ENCODE peak calls at places on chromosomes 6 and 20, in six cellular contexts. D is foreskin fibroblast, H is left ventricle myocardium inferior, S is dorsolateral prefrontal cortex, Q is astrocyte of the spinal cord, I is epithelial cell of esophagus. T is an unnamed sample.

GRCh38 chr6:37480951-37481597 is 18.6 kb downstream of the CCDC167 start:
- DNase-seq in D (no peak), H (no peak), S (no peak), Q (no peak), I (no peak), T (no peak)

GRCh38 chr6:71619836-71620235 is 266.5 kb upstream of the RIMS1 start:
- DNase-seq in D (no peak), H (no peak), S (no peak), Q (no peak), I (no peak), T (no peak)

GRCh38 chr20:15927893-15928650 is 645.2 kb downstream of the KIF16B start:
- DNase-seq in D (no peak), H (no peak), S (no peak), Q (no peak), I (no peak), T (no peak)

GRCh38 chr20:49928411-49929141 is 7.6 kb upstream of the RNF114 start:
- DNase-seq in D (peak), H (peak), S (peak), Q (peak), I (peak), T (peak)

GRCh38 chr6:3712827-3713226 is 38.7 kb downstream of the PXDC1 start:
- DNase-seq in D (no peak), H (no peak), S (no peak), Q (no peak), I (no peak), T (no peak)

GRCh38 chr6:16336056-16336810 is 97.8 kb downstream of the GMPR start:
- DNase-seq in D (no peak), H (no peak), S (no peak), Q (no peak), I (peak), T (no peak)

GRCh38 chr20:23687986-23688385 is 852 bp downstream of the CST4 start:
- DNase-seq in D (no peak), H (no peak), S (no peak), Q (no peak), I (no peak), T (no peak)

GRCh38 chr20:64216036-64216435 is 39.5 kb upstream of the PCMTD2 start:
- DNase-seq in D (no peak), H (no peak), S (no peak), Q (no peak), I (no peak), T (no peak)

GRCh38 chr6:38603492-38603891 is 36.2 kb downstream of the BTBD9 start:
- DNase-seq in D (no peak), H (no peak), S (no peak), Q (no peak), I (no peak), T (no peak)

GRCh38 chr6:6810727-6811126 is 222.2 kb downstream of the LY86 start:
- DNase-seq in D (no peak), H (no peak), S (no peak), Q (no peak), I (peak), T (no peak)

GRCh38 chr6:120869397-120869796 is 464.9 kb downstream of the TBC1D32 start:
- DNase-seq in D (no peak), H (no peak), S (no peak), Q (peak), I (peak), T (peak)

GRCh38 chr6:84282566-84282965 is 55.1 kb upstream of the CEP162 start:
- DNase-seq in D (peak), H (no peak), S (no peak), Q (peak), I (peak), T (no peak)

GRCh38 chr20:39107741-39108140 is 145.6 kb downstream of the DHX35 start:
- DNase-seq in D (peak), H (no peak), S (no peak), Q (no peak), I (no peak), T (no peak)

GRCh38 chr6:41009669-41010068 is 29.4 kb downstream of the UNC5CL start:
- DNase-seq in D (no peak), H (no peak), S (no peak), Q (no peak), I (no peak), T (no peak)

GRCh38 chr6:79313254-79313653 is 78.8 kb upstream of the HMGN3 start:
- DNase-seq in D (no peak), H (no peak), S (no peak), Q (no peak), I (peak), T (no peak)

GRCh38 chr20:63703976-63704748 is 3.6 kb downstream of the ARFRP1 start:
- DNase-seq in D (no peak), H (no peak), S (no peak), Q (no peak), I (no peak), T (no peak)

GRCh38 chr6:42781546-42781810 is 374 bp upstream of the BICRAL start:
- DNase-seq in D (no peak), H (no peak), S (no peak), Q (peak), I (no peak), T (no peak)

GRCh38 chr20:58713801-58714339 is 21.3 kb downstream of the NPEPL1 start:
- DNase-seq in D (no peak), H (peak), S (peak), Q (no peak), I (no peak), T (no peak)

GRCh38 chr6:149921361-149921760 is 1.6 kb downstream of the RAET1G start:
- DNase-seq in D (no peak), H (no peak), S (no peak), Q (no peak), I (no peak), T (no peak)

GRCh38 chr6:20686142-20686541 is 151.9 kb downstream of the CDKAL1 start:
- DNase-seq in D (no peak), H (no peak), S (no peak), Q (no peak), I (no peak), T (peak)

GRCh38 chr6:43927525-43928210 is 157.7 kb downstream of the VEGFA start:
- DNase-seq in D (no peak), H (peak), S (no peak), Q (no peak), I (peak), T (no peak)

GRCh38 chr6:129621252-129621651 is 88.7 kb downstream of the ARHGAP18 start:
- DNase-seq in D (no peak), H (no peak), S (no peak), Q (no peak), I (peak), T (peak)

GRCh38 chr20:57389695-57390603 is 1.2 kb upstream of the RBM38 start:
- DNase-seq in D (no peak), H (no peak), S (peak), Q (no peak), I (no peak), T (no peak)

GRCh38 chr20:35487479-35487878 is 32.1 kb downstream of the CEP250 start:
- DNase-seq in D (no peak), H (no peak), S (no peak), Q (no peak), I (no peak), T (no peak)

GRCh38 chr6:44416103-44416502 is 28.6 kb downstream of the CDC5L start:
- DNase-seq in D (peak), H (no peak), S (no peak), Q (peak), I (peak), T (no peak)

GRCh38 chr20:25275813-25276532 is 28.1 kb downstream of the PYGB start:
- DNase-seq in D (no peak), H (peak), S (no peak), Q (no peak), I (no peak), T (no peak)

GRCh38 chr20:11965602-11966001 is 47.9 kb downstream of the BTBD3 start:
- DNase-seq in D (no peak), H (no peak), S (no peak), Q (no peak), I (peak), T (no peak)

GRCh38 chr20:63177785-63178444 is 38.0 kb downstream of the YTHDF1 start:
- DNase-seq in D (peak), H (no peak), S (no peak), Q (no peak), I (peak), T (no peak)

GRCh38 chr6:29976588-29977424 is 34.5 kb downstream of the HLA-A start:
- DNase-seq in D (peak), H (peak), S (peak), Q (peak), I (peak), T (peak)

GRCh38 chr6:168120390-168121307 is 41.6 kb upstream of the FRMD1 start:
- DNase-seq in D (no peak), H (no peak), S (no peak), Q (no peak), I (no peak), T (no peak)

GRCh38 chr6:13870185-13870584 is 54.6 kb upstream of the RNF182 start:
- DNase-seq in D (peak), H (no peak), S (no peak), Q (no peak), I (no peak), T (no peak)

DNA sequence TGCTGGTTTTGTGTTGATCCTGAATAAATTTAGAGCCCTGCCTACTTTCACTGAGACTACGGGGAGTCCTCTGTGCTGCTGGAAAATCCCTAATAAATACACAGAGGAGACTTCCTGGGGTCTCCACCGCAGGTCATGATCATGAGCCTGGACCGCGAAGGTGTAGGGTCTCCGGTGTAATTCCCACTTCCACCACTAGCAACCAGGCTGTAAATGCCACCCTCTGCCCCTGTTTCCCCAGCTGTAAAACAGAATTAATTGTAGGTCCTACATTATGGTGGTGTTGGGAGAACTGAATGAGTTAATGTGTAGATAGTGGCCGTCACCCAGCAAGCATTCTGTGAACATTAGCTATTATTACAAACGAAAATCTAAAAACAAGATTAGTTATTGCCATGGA is 191.6 kb upstream of the THBS2 start:
- DNase-seq in D (no peak), H (no peak), S (no peak), Q (no peak), I (no peak), T (no peak)
- TF ChIP-seq CTCF in D (no peak), H (no peak), S (no peak), Q (peak), I (no peak), T (peak)

DNA sequence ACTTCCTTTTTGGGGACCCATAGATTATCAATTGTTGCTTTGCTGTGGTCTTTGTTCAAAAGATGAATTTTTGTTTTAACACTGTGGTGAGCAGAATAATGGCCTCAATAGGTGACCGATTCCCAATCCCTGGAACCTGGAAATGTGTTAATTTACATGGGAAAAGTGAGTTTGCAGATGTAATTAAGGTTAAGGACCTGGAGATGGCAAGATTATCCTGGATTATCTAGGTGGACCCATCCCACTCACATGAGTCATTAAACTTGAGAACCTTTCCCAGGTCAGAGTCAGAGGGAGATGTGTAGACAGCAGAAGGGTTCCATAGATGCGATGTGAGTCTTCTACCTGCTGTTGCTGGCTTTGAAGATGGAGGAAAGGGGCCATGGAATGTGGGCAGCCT is 36.2 kb upstream of the HBS1L start:
- DNase-seq in D (no peak), H (no peak), S (no peak), Q (no peak), I (no peak), T (no peak)
- TF ChIP-seq CTCF in D (no peak), H (no peak), S (no peak), Q (no peak), I (no peak), T (no peak)

DNA sequence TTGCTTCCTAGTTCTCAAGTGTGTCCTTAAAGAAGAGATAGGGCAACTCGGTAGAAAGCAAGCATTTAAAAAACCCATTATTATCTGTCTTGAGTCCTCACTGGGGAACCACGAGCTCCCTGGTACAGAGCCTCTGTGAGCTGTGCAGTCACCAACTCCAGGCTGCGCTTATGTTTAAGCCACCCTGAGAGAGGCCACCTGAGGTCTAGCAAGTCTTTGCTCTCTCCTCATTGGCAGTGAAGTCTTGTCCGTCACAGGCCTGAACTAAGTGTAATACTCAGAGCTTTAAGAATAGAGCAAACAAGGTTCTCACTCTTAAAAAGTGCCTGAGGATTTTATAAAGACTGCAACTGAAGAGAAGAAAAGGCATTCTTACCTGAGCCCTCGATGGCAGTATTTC is 3.9 kb upstream of the CLDN20 start:
- DNase-seq in D (no peak), H (no peak), S (no peak), Q (no peak), I (no peak), T (no peak)
- TF ChIP-seq CTCF in D (no peak), H (no peak), S (no peak), Q (no peak), I (no peak), T (no peak)

GRCh38 chr6:35708585-35708984 is 19.9 kb upstream of the FKBP5 start:
- DNase-seq in D (no peak), H (no peak), S (no peak), Q (no peak), I (no peak), T (no peak)
- TF ChIP-seq CTCF in D (no peak), H (no peak), S (no peak), Q (no peak), I (no peak), T (no peak)

GRCh38 chr6:49918787-49919186 is 45.2 kb downstream of the DEFB114 start:
- DNase-seq in D (no peak), H (no peak), S (no peak), Q (no peak), I (no peak), T (no peak)
- TF ChIP-seq CTCF in D (no peak), H (no peak), S (no peak), Q (no peak), I (no peak), T (no peak)

GRCh38 chr20:47044938-47045337 is 150.3 kb downstream of the EYA2 start:
- DNase-seq in D (no peak), H (no peak), S (no peak), Q (no peak), I (no peak), T (no peak)
- TF ChIP-seq CTCF in D (no peak), H (no peak), S (no peak), Q (no peak), I (no peak), T (no peak)

DNA sequence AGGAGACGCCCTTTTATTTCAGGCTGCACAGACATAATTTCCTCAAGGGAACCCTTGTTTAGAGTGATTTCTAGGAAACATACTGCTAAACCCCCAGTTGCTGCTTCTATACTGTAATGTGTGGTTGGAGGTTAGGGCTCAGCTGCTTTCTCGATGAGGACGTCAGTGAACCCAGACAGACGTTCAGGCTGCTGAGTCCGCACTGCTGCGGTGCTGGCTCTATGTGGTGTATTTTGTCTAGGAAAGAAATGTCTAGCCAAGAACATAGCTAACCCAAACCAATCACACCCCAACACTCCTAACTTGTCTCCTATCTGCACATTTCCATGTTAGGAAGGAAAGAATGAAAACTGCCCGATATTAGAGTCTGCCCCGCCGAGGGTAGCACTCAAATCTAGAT is 65.9 kb upstream of the THBS2 start:
- DNase-seq in D (no peak), H (no peak), S (no peak), Q (no peak), I (no peak), T (no peak)
- TF ChIP-seq CTCF in D (no peak), H (no peak), S (no peak), Q (no peak), I (no peak), T (no peak)